ENCODE peak calls at places on chromosomes 13 and 19, in five cellular contexts. F is HCT116, T is T-helper 2 cell, E is AG10803, N is HAP-1. K is an unnamed sample.

GRCh38 chr19:2282062-2282861 is at the start of gene PEAK3:
- DNase-seq in F (no peak), T (peak), E (peak), N (no peak), K (no peak)

GRCh38 chr13:71515639-71516038 is 351.4 kb downstream of the DACH1 start:
- DNase-seq in F (no peak), T (no peak), E (no peak), N (no peak), K (no peak)

GRCh38 chr19:43651758-43652545 is 12.3 kb upstream of the CADM4 start:
- DNase-seq in F (no peak), T (peak), E (peak), N (peak), K (no peak)

GRCh38 chr13:99677388-99677951 is 176.2 kb downstream of the TM9SF2 start:
- DNase-seq in F (no peak), T (no peak), E (no peak), N (no peak), K (no peak)

GRCh38 chr13:29993716-29994488 is 143.5 kb upstream of the UBL3 start:
- DNase-seq in F (no peak), T (no peak), E (peak), N (no peak), K (peak)

GRCh38 chr13:46348976-46349375 is 38.1 kb downstream of the RUBCNL start:
- DNase-seq in F (no peak), T (no peak), E (peak), N (no peak), K (no peak)

GRCh38 chr19:17475541-17476115 is 5.3 kb downstream of the SLC27A1 start:
- DNase-seq in F (peak), T (no peak), E (peak), N (no peak), K (peak)

GRCh38 chr19:1416014-1416841 is 8.8 kb downstream of the DAZAP1 start:
- DNase-seq in F (no peak), T (no peak), E (peak), N (no peak), K (no peak)

GRCh38 chr19:48477696-48478338 is 8.6 kb downstream of the CYTH2 start:
- DNase-seq in F (no peak), T (no peak), E (no peak), N (no peak), K (no peak)

GRCh38 chr19:55676384-55676783 is 1.4 kb downstream of the EPN1 start:
- DNase-seq in F (no peak), T (no peak), E (peak), N (no peak), K (no peak)

K was measured in GM04503.